ENCODE peak calls at places on chromosome 10, in six cellular contexts. N is tibial artery, B is GM12878, F is PC-9, X is heart right ventricle, Q is cardiac muscle cell. O is an unnamed sample.

GRCh38 chr10:26805567-26806245 is 55.1 kb downstream of the ABI1 start:
- DNase-seq in F (no peak), Q (no peak), B (no peak), X (no peak), N (no peak), O (no peak)

GRCh38 chr10:102642553-102643345 is 1.5 kb upstream of the TRIM8 start:
- DNase-seq in X (peak), B (no peak), N (peak), F (no peak), Q (peak), O (peak)

GRCh38 chr10:82361317-82361716 is 486.3 kb downstream of the NRG3 start:
- DNase-seq in X (no peak), N (no peak), B (no peak), Q (no peak), F (no peak), O (no peak)

GRCh38 chr10:72455889-72456588 is 101.3 kb upstream of the DNAJB12 start:
- DNase-seq in X (no peak), N (no peak), B (no peak), F (no peak), Q (peak), O (no peak)

GRCh38 chr10:96413151-96413787 is 54.5 kb upstream of the OPALIN start:
- DNase-seq in F (no peak), X (peak), Q (no peak), N (peak), B (no peak), O (no peak)

GRCh38 chr10:93028881-93029280 is 31.7 kb upstream of the CYP26C1 start:
- DNase-seq in X (no peak), F (no peak), N (no peak), Q (peak), B (no peak), O (peak)

GRCh38 chr10:78462221-78462620 is 428.6 kb downstream of the RPS24 start:
- DNase-seq in B (no peak), Q (no peak), X (no peak), F (no peak), N (no peak), O (no peak)

GRCh38 chr10:131778385-131778784 is 122.4 kb upstream of the PPP2R2D start:
- DNase-seq in B (no peak), Q (no peak), F (no peak), X (no peak), N (peak), O (no peak)

GRCh38 chr10:82558208-82558607 is 683.2 kb downstream of the NRG3 start:
- DNase-seq in F (no peak), X (no peak), B (no peak), N (no peak), Q (peak), O (no peak)

GRCh38 chr10:42926831-42927230 is 144.2 kb downstream of the BMS1 start:
- DNase-seq in B (no peak), N (no peak), Q (peak), X (no peak), F (no peak), O (peak)

GRCh38 chr10:28730031-28730778 is 52.9 kb downstream of the BAMBI start:
- DNase-seq in X (no peak), F (no peak), N (no peak), B (no peak), Q (peak), O (no peak)

GRCh38 chr10:100508691-100509150 is 10.9 kb downstream of the SEC31B start:
- DNase-seq in B (no peak), Q (peak), X (no peak), N (no peak), F (no peak), O (peak)

GRCh38 chr10:114166053-114166452 is 8.0 kb downstream of the CCDC186 start:
- DNase-seq in F (peak), B (no peak), Q (peak), X (no peak), N (no peak), O (peak)

GRCh38 chr10:8726087-8726486 is 671.6 kb downstream of the GATA3 start:
- DNase-seq in X (no peak), F (peak), B (no peak), Q (no peak), N (no peak), O (no peak)

GRCh38 chr10:29056729-29057128 is 232.1 kb upstream of the LYZL1 start:
- DNase-seq in B (no peak), N (no peak), F (no peak), Q (no peak), X (no peak), O (no peak)

GRCh38 chr10:113026679-113027078 is 76.6 kb downstream of the TCF7L2 start:
- DNase-seq in F (no peak), X (no peak), B (no peak), N (no peak), Q (no peak), O (no peak)

GRCh38 chr10:130751851-130752250 is 559.7 kb downstream of the TCERG1L start:
- DNase-seq in N (peak), Q (no peak), B (no peak), F (no peak), X (no peak), O (no peak)

GRCh38 chr10:91653214-91653875 is 20.5 kb upstream of the PPP1R3C start:
- DNase-seq in N (no peak), Q (peak), B (no peak), F (peak), X (no peak), O (peak)

GRCh38 chr10:71865561-71866041 is 14.6 kb upstream of the PSAP start:
- DNase-seq in F (no peak), Q (no peak), X (no peak), N (no peak), B (no peak), O (no peak)

GRCh38 chr10:127855976-127856375 is 36.8 kb downstream of the CLRN3 start:
- DNase-seq in Q (no peak), B (no peak), X (no peak), F (no peak), N (no peak), O (no peak)

GRCh38 chr10:83577421-83577820 is 561.9 kb upstream of the GHITM start:
- DNase-seq in F (no peak), B (no peak), N (no peak), Q (no peak), X (no peak), O (no peak)

GRCh38 chr10:72083234-72084093 is 4.9 kb downstream of the SPOCK2 start:
- DNase-seq in F (peak), B (no peak), X (no peak), N (no peak), Q (no peak), O (no peak)

GRCh38 chr10:14524692-14525091 is 194.0 kb upstream of the FRMD4A start:
- DNase-seq in X (no peak), N (no peak), F (no peak), Q (peak), B (no peak), O (no peak)

GRCh38 chr10:114507449-114507848 is 103.1 kb upstream of the AFAP1L2 start:
- DNase-seq in X (peak), N (no peak), B (no peak), Q (no peak), F (peak), O (no peak)

GRCh38 chr10:60428387-60428737 is 38.7 kb upstream of the ANK3 start:
- DNase-seq in X (no peak), Q (peak), B (no peak), F (no peak), N (no peak), O (no peak)

GRCh38 chr10:30529373-30529998 is 95.5 kb downstream of the MAP3K8 start:
- DNase-seq in Q (no peak), B (peak), X (peak), F (no peak), N (peak), O (no peak)

GRCh38 chr10:32131388-32131787 is 75.2 kb upstream of the KIF5B start:
- DNase-seq in N (no peak), B (no peak), Q (no peak), X (no peak), F (no peak), O (no peak)

GRCh38 chr10:111677747-111678146 is 505.8 kb downstream of the GPAM start:
- DNase-seq in B (no peak), Q (no peak), F (no peak), X (no peak), N (no peak), O (no peak)

GRCh38 chr10:116741391-116742351 is 695 bp downstream of the HSPA12A start:
- DNase-seq in X (peak), F (no peak), N (no peak), B (no peak), Q (peak), O (peak)

GRCh38 chr10:107728807-107729206 is 564.3 kb upstream of the SORCS1 start:
- DNase-seq in X (no peak), F (no peak), Q (no peak), B (peak), N (no peak), O (no peak)

GRCh38 chr10:5095687-5096086 is 1.5 kb downstream of the AKR1C3 start:
- DNase-seq in F (no peak), B (no peak), X (no peak), N (no peak), Q (peak), O (no peak)
- TF ChIP-seq CTCF in F (no peak), B (no peak), X (no peak), N (no peak), Q (no peak), O (no peak)

DNA sequence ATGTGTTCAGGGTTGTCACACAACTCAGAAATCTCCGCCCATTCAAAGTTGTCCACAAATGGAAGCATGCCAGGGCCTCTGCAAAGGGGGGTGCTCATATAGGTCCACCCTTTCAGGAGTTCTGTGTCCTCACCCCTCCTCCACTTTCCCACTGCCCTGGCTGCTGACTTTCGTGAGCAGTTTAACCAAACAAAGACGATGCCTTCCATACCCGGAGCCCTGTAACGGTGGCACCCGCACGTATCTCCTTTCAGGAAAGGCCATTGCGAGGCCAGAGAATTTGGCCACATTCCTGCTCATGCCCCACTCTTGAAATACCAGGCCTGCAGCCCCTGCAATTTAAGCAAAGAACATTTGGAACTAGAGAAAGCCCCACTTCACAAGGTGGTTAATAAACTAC is 1.4 kb downstream of the CPXM2 start:
- DNase-seq in B (no peak), F (no peak), N (peak), Q (no peak), X (no peak), O (no peak)
- H3K27ac ChIP-seq in B (no peak), F (no peak), N (peak), Q (no peak), X (peak), O (no peak)

GRCh38 chr10:11910102-11910501 is 86.9 kb downstream of the PROSER2 start:
- DNase-seq in F (no peak), Q (no peak), X (no peak), B (no peak), N (peak), O (no peak)
- TF ChIP-seq CTCF in F (no peak), Q (no peak), X (no peak), B (no peak), N (no peak), O (no peak)

GRCh38 chr10:104388830-104389229 is 35.2 kb downstream of the CFAP58 start:
- DNase-seq in B (no peak), Q (no peak), X (no peak), F (no peak), N (no peak), O (no peak)
- H3K27ac ChIP-seq in B (no peak), Q (no peak), X (no peak), F (no peak), N (no peak), O (no peak)

GRCh38 chr10:17805921-17806577 is 3.1 kb upstream of the MRC1 start:
- DNase-seq in B (no peak), X (no peak), N (no peak), Q (no peak), F (no peak), O (no peak)
- TF ChIP-seq CTCF in B (peak), X (no peak), N (no peak), Q (no peak), F (peak), O (no peak)

GRCh38 chr10:52908483-52908882 is 135.9 kb upstream of the MBL2 start:
- DNase-seq in X (no peak), N (no peak), Q (no peak), B (no peak), F (no peak), O (no peak)
- H3K27ac ChIP-seq in X (no peak), N (no peak), Q (no peak), B (no peak), F (no peak), O (no peak)